ENCODE peak calls at places on chromosomes 16 and 17, in four cellular contexts. O, Q, F and W are unnamed samples.

GRCh38 chr17:13671771-13672170 is 70.0 kb upstream of the HS3ST3A1 start:
- DNase-seq in O (peak; percentile 5), Q (no peak), F (no peak), W (no peak)

GRCh38 chr16:85401370-85401916 is 211.7 kb upstream of the GSE1 start:
- DNase-seq in O (no peak), Q (no peak), F (peak; percentile 45), W (no peak)

GRCh38 chr17:76120658-76121008 is 17.0 kb upstream of the EXOC7 start:
- DNase-seq in O (no peak), Q (no peak), F (no peak), W (no peak)

GRCh38 chr17:49525831-49526741 is 31.0 kb downstream of the NGFR start:
- DNase-seq in O (no peak), Q (no peak), F (peak; percentile 74), W (no peak)

GRCh38 chr16:85029981-85030381 is 2.4 kb downstream of the KIAA0513 start:
- DNase-seq in O (no peak), Q (no peak), F (no peak), W (no peak)

GRCh38 chr16:1337486-1337885 is 4.0 kb downstream of the BAIAP3 start:
- DNase-seq in O (no peak), Q (no peak), F (no peak), W (no peak)

GRCh38 chr17:55089955-55090573 is 121.5 kb downstream of the STXBP4 start:
- DNase-seq in O (peak; percentile 4), Q (no peak), F (no peak), W (no peak)

GRCh38 chr17:55451758-55452468 is 30.3 kb upstream of the MMD start:
- DNase-seq in O (no peak), Q (no peak), F (no peak), W (no peak)

GRCh38 chr16:84735846-84736586 is 36.2 kb downstream of the USP10 start:
- DNase-seq in O (no peak), Q (peak; percentile 63), F (no peak), W (no peak)

DNA sequence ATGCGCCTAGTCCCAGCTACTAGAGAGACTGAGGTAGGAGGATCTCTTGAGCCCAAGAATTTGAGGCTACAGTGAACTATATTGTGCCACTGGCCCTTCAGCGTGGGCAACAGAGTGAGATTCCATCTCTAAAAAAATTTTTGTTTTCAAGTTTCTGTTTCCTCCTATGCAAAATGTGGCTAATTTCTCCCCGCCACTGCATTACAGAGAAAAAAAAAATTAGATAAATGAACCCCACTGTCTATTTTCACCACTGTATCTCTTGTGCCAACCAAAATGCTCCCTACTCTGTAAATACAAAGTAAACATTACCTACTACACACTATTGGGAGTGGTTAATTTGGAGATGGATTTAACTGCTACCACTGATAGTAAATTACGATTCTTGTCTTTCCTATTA is 2.0 kb downstream of the MARF1 start:
- DNase-seq in O (no peak), Q (no peak), F (no peak), W (no peak)
- H3K4me3 ChIP-seq in O (no peak overlapping the region), Q (no peak overlapping the region), F (no peak overlapping the region), W (no peak overlapping the region)

DNA sequence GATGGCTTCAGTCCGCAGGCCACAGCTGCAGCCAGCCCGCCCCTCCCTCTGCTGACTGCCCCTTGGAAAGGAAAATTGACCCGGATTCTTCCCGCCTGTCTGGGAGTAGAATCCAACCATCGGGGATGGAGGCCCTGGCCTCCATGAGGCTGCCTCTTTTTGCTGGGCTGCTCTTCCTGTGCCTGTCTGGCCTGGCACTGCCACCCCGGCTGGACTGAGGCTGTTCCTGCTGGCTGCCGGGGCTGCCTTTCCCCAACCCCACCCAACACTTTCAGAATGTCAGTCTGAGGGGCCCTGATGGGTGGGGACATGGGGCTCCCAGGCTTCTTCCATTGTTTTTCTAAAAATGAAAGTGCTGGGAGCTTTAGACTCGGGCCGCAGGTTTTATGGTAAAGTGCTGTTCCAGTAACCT is 7.3 kb downstream of the BAHCC1 start:
- DNase-seq in O (no peak), Q (no peak), F (no peak), W (no peak)
- H3K4me3 ChIP-seq in O (no peak overlapping the region), Q (no peak overlapping the region), F (no peak overlapping the region), W (peak overlapping the region; percentile 1)

DNA sequence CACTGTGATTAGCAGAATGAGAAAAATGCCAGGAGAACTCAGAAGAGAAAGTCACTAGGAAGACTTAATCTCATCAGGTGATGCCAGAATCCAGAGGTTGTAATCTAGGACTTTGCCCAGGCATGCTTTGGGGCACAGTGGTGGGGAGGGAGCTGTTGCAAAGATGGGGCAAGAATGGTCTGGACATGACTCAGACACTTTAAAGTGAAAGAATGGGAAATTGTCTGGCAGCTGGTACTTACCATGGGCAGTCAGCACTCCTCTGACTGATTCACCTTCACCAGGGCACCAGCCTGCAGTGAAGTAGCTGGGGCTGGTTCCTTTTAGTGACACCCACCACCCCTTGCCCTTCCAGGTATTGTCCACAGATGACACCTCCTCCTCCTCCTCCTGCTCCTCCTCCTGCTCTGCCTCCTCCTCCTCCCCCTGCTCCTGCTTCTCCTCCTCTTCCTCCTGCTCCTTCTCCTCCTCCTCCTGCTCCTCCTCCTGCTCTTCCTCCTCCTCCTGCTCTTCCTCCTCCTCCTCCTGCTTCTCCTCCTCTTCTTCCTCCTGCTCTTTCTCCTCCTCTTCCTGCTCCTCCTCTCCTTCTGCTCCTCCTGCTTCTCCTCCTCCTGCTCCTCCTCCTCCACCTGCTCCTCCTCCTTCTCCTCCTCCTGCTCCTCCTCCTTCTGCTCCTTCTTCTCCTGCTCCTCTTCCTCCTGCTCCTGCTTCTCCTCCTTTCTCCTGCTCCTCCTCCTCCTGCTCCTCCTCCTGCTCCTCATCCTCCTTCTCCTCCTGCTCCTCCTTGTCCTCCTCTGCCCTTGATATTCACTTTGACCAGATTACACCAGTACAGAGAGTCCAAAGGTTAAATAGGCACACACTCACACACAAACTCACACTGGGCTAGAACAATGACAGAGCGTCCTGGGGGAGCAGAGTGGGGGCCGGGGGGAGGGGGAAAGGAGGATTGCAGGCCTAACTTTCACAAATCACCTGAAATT is at the start of gene CHD9NB:
- DNase-seq in O (peak; percentile 43), Q (peak; percentile 42), F (no peak), W (peak; percentile 69)
- H3K4me3 ChIP-seq in O (peak within 1 kb of the TSS; percentile 36), Q (no peak within 1 kb of the TSS), F (no peak within 1 kb of the TSS), W (peak within 1 kb of the TSS; percentile 10)

DNA sequence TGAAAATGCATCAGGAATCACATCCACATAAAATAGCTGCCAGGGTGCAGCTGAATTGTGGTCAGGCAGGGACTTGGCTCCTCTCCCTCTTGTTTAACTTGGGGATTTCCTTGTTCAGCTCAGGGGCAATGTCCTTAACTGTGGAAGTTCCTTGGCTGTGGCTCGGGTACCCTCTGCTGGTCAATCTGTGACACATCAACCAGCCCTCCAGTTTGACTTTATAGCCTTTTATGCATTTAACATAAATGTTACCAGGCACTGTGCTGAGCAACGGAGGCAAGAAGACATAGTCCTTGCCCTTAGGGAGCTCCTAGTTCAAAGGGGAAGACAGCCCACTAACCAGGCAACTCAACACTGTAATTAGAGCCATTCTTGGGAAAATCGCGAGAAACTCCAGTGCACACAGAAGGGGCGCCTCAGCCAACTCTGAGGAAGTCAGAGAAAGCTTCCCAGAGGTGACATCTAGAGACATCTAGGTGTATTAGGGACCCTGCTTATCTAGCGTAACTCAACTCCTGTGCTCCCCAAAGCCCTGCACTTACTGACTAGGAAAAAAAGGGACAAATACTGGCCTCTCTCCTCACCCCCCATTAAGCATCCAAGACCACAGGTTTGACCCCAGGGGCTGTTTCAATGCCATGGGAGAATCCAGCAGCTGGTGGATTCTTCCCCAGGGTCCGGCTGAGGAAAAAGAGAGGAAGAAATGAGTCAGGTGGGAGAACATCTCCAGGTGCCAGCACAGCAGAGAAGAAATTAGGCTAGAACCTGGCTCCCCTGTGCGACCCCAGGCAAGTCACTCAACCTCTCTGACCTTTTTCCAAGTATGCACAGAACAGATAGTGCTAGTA is 17.3 kb upstream of the EEF2K start:
- DNase-seq in O (peak; percentile 77), Q (peak; percentile 82), F (peak; percentile 93), W (peak; percentile 71)
- H3K4me3 ChIP-seq in O (no peak overlapping the region), Q (no peak overlapping the region), F (no peak overlapping the region), W (no peak overlapping the region)

DNA sequence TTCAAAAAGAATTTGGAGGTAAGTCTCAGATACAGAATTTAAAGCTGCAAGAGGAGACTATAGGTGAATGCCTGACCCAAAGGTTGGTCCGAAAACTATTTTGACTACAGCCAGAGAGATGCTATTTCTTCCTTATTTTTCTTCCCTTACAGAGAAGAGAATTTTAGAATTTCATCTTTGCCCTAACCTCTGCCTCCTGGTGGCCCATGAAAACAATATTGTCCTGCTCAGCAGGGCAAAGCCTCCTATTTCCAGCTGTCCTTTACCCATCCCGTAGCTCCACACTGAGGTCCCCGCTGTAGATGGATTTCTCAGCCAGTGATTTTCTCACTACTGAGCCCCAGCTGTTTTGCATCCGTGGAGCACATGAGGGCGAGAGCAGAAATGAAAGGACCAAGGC is 24.6 kb downstream of the HOXB1 start:
- DNase-seq in O (no peak), Q (no peak), F (no peak), W (no peak)
- H3K4me3 ChIP-seq in O (no peak overlapping the region), Q (no peak overlapping the region), F (no peak overlapping the region), W (no peak overlapping the region)

GRCh38 chr16:3503513-3503912 is 2.7 kb downstream of the CLUAP1 start:
- DNase-seq in O (no peak), Q (no peak), F (no peak), W (no peak)
- H3K4me3 ChIP-seq in O (no peak overlapping the region), Q (no peak overlapping the region), F (no peak overlapping the region), W (no peak overlapping the region)

GRCh38 chr17:58326609-58327341 is 1.8 kb downstream of the TSPOAP1 start:
- DNase-seq in O (no peak), Q (no peak), F (no peak), W (no peak)

GRCh38 chr17:58329035-58329807 is 626 bp upstream of the TSPOAP1 start:
- DNase-seq in O (no peak), Q (no peak), F (no peak), W (no peak)

GRCh38 chr17:58328195-58329034 is at the start of gene TSPOAP1:
- DNase-seq in O (no peak), Q (no peak), F (no peak), W (no peak)

GRCh38 chr17:58325976-58326468 is 2.6 kb downstream of the TSPOAP1 start:
- DNase-seq in O (no peak), Q (no peak), F (no peak), W (no peak)

DNA sequence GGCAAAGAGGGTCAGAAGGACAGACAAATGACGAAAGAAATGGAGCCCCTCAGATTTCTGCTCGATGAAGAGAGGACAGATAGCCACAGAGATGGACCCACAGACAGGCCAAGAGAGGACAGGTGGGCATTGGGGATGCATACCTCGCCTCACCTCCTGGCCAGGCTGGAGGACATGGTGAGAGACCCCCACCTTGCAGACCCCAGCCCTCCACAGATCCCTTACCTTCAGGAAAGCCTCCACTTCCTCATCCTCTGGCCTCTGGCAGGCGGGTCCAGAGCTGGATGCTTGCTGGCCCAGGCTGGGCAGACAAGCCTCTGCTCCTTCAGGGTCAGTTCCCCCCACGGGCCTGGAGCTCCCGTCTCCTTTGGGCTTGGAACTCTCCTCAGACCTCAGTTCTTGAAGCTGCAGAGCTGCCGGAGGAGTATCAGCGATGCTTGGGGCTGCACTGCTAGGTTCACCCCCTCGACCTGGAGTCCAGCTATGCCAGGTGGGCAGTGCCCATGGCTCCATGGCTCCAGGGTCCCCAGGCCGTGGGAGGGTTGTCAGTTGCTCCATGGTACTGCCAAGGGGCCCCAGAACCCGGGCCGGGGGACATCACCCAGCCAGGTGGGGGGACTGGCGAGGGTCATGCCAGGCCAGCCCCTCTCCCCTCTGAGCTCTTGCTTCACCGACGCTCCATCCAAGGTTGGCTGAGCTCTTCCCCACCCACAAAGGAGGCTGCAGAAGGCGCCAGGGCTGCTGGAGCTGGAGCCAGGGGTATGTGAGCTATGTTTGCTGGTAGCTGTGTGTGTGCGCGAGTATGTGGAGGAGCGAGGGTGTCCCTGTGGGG is 1.0 kb downstream of the TSPOAP1 start:
- DNase-seq in O (no peak), Q (no peak), F (no peak), W (no peak)
- H3K4me3 ChIP-seq in O (no peak overlapping the region), Q (no peak overlapping the region), F (no peak overlapping the region), W (no peak overlapping the region)

GRCh38 chr16:2905988-2906387 is 5.7 kb upstream of the FLYWCH1 start:
- DNase-seq in O (no peak), Q (no peak), F (no peak), W (no peak)
- H3K4me3 ChIP-seq in O (no peak overlapping the region), Q (no peak overlapping the region), F (no peak overlapping the region), W (no peak overlapping the region)